ENCODE peak calls at places on chromosomes 16 and 17, in nine cellular contexts. A is GM04503; U is non-pigmented ciliary epithelial cell; L is activated CD4-positive, alpha-beta T cell treated with anti-CD3 and anti-CD28 coated beads, Interleukin-2, amount 50 U/mL, for 1 hour; V is amniotic epithelial cell; I is Calu3; E is neuronal stem cell; K is BJ; D is RWPE1. B is an unnamed sample.

GRCh38 chr16:68993885-68994284 is 111.6 kb upstream of the HAS3 start:
- DNase-seq in A (peak), U (peak), L (no peak), V (peak), I (peak), E (no peak), K (peak), D (peak), B (peak)

GRCh38 chr17:14780116-14780515 is 479.2 kb downstream of the HS3ST3B1 start:
- DNase-seq in A (no peak), U (no peak), L (no peak), V (no peak), I (no peak), E (peak), K (no peak), D (no peak), B (no peak)

GRCh38 chr16:56237451-56237930 is 46.2 kb downstream of the GNAO1 start:
- DNase-seq in A (no peak), U (no peak), L (no peak), V (no peak), I (no peak), E (no peak), K (no peak), D (no peak), B (no peak)

GRCh38 chr16:66446737-66447136 is 19.6 kb downstream of the BEAN1 start:
- DNase-seq in A (no peak), U (no peak), L (no peak), V (no peak), I (no peak), E (no peak), K (no peak), D (no peak), B (no peak)

GRCh38 chr17:40451420-40451819 is 8.2 kb downstream of the IGFBP4 start:
- DNase-seq in A (peak), U (no peak), L (no peak), V (peak), I (no peak), E (no peak), K (peak), D (no peak), B (no peak)

GRCh38 chr17:66971249-66971648 is 6.7 kb downstream of the CACNG4 start:
- DNase-seq in A (no peak), U (no peak), L (no peak), V (no peak), I (no peak), E (no peak), K (no peak), D (no peak), B (no peak)

GRCh38 chr17:69999253-69999652 is 75.8 kb upstream of the KCNJ16 start:
- DNase-seq in A (no peak), U (no peak), L (no peak), V (no peak), I (no peak), E (no peak), K (no peak), D (no peak), B (no peak)

GRCh38 chr17:17913695-17914332 is 58.4 kb downstream of the TOM1L2 start:
- DNase-seq in A (peak), U (peak), L (no peak), V (peak), I (peak), E (no peak), K (peak), D (peak), B (peak)

GRCh38 chr17:50350733-50351132 is 4.8 kb downstream of the XYLT2 start:
- DNase-seq in A (no peak), U (no peak), L (no peak), V (no peak), I (no peak), E (no peak), K (no peak), D (no peak), B (no peak)

GRCh38 chr16:2244301-2244700 is 7.1 kb downstream of the ECI1 start:
- DNase-seq in A (no peak), U (no peak), L (no peak), V (no peak), I (no peak), E (no peak), K (no peak), D (no peak), B (no peak)

GRCh38 chr16:57736419-57737281 is 1.1 kb downstream of the KATNB1 start:
- DNase-seq in A (peak), U (peak), L (peak), V (peak), I (peak), E (no peak), K (peak), D (peak), B (peak)

GRCh38 chr17:74012465-74012864 is 191.0 kb upstream of the RPL38 start:
- DNase-seq in A (no peak), U (no peak), L (peak), V (no peak), I (no peak), E (no peak), K (no peak), D (no peak), B (no peak)

GRCh38 chr17:65050438-65050837 is 6.1 kb downstream of the GNA13 start:
- DNase-seq in A (no peak), U (no peak), L (no peak), V (no peak), I (no peak), E (no peak), K (no peak), D (no peak), B (no peak)

GRCh38 chr16:3573146-3573815 is 3.9 kb downstream of the NLRC3 start:
- DNase-seq in A (no peak), U (no peak), L (no peak), V (peak), I (no peak), E (no peak), K (no peak), D (no peak), B (no peak)

GRCh38 chr16:87496101-87496801 is 3.4 kb upstream of the ZCCHC14 start:
- DNase-seq in A (no peak), U (no peak), L (no peak), V (no peak), I (no peak), E (no peak), K (no peak), D (no peak), B (no peak)

GRCh38 chr17:15169676-15170075 is 95.5 kb downstream of the PMP22 start:
- DNase-seq in A (no peak), U (peak), L (no peak), V (no peak), I (no peak), E (no peak), K (peak), D (no peak), B (no peak)

GRCh38 chr17:78510141-78510935 is 66.9 kb downstream of the DNAH17 start:
- DNase-seq in A (no peak), U (no peak), L (no peak), V (no peak), I (no peak), E (no peak), K (no peak), D (no peak), B (no peak)

GRCh38 chr17:13395872-13396271 is 205.9 kb downstream of the HS3ST3A1 start:
- DNase-seq in A (no peak), U (no peak), L (no peak), V (peak), I (no peak), E (no peak), K (no peak), D (peak), B (no peak)

GRCh38 chr17:68053237-68054030 is 17.9 kb downstream of the KPNA2 start:
- DNase-seq in A (peak), U (no peak), L (no peak), V (no peak), I (no peak), E (no peak), K (peak), D (no peak), B (peak)

GRCh38 chr16:85352221-85352620 is 239.9 kb upstream of the CIBAR2 start:
- DNase-seq in A (no peak), U (no peak), L (no peak), V (no peak), I (no peak), E (no peak), K (no peak), D (no peak), B (peak)

GRCh38 chr16:67483731-67484525 is 581 bp upstream of the AGRP start:
- DNase-seq in A (no peak), U (no peak), L (no peak), V (peak), I (no peak), E (no peak), K (no peak), D (no peak), B (no peak)

GRCh38 chr17:2239882-2240430 is 63.6 kb downstream of the SMG6 start:
- DNase-seq in A (peak), U (peak), L (no peak), V (peak), I (no peak), E (no peak), K (peak), D (peak), B (peak)

GRCh38 chr16:75023019-75023418 is 24.2 kb downstream of the ZNRF1 start:
- DNase-seq in A (no peak), U (no peak), L (no peak), V (no peak), I (no peak), E (no peak), K (no peak), D (no peak), B (no peak)

GRCh38 chr17:60562421-60562820 is 36.4 kb upstream of the APPBP2 start:
- DNase-seq in A (no peak), U (no peak), L (no peak), V (no peak), I (no peak), E (no peak), K (no peak), D (no peak), B (no peak)

GRCh38 chr17:2406903-2407790 is 6.3 kb upstream of the MNT start:
- DNase-seq in A (peak), U (peak), L (no peak), V (peak), I (peak), E (no peak), K (peak), D (peak), B (peak)

GRCh38 chr17:38908676-38909181 is 16.7 kb upstream of the LASP1NB start:
- DNase-seq in A (no peak), U (no peak), L (no peak), V (no peak), I (no peak), E (no peak), K (no peak), D (peak), B (peak)

GRCh38 chr17:20087538-20088250 is 78.5 kb downstream of the SPECC1 start:
- DNase-seq in A (no peak), U (no peak), L (no peak), V (no peak), I (no peak), E (no peak), K (no peak), D (no peak), B (no peak)

GRCh38 chr17:44804301-44805061 is 25.6 kb downstream of the GJC1 start:
- DNase-seq in A (no peak), U (no peak), L (no peak), V (peak), I (no peak), E (no peak), K (no peak), D (no peak), B (no peak)

GRCh38 chr16:31875112-31875803 is 1.7 kb downstream of the ZNF267 start:
- DNase-seq in A (no peak), U (no peak), L (no peak), V (peak), I (no peak), E (no peak), K (no peak), D (no peak), B (no peak)

GRCh38 chr16:83653785-83654184 is 154.0 kb upstream of the HSBP1 start:
- DNase-seq in A (no peak), U (peak), L (no peak), V (peak), I (no peak), E (no peak), K (no peak), D (peak), B (no peak)

GRCh38 chr17:76872221-76872873 is 4.1 kb downstream of the MGAT5B start:
- DNase-seq in A (peak), U (peak), L (no peak), V (peak), I (peak), E (no peak), K (peak), D (peak), B (no peak)

GRCh38 chr16:31472559-31473203 is 729 bp downstream of the TGFB1I1 start:
- DNase-seq in A (peak), U (peak), L (peak), V (peak), I (peak), E (no peak), K (peak), D (peak), B (peak)

GRCh38 chr16:50742521-50743150 is 750 bp downstream of the CYLD start:
- DNase-seq in A (peak), U (no peak), L (peak), V (no peak), I (peak), E (no peak), K (peak), D (peak), B (peak)

GRCh38 chr17:3804503-3804931 is 3.5 kb upstream of the ITGAE start:
- DNase-seq in A (no peak), U (no peak), L (no peak), V (peak), I (no peak), E (no peak), K (no peak), D (no peak), B (peak)